ENCODE peak calls at places on chromosomes 2 and 18, in four cellular contexts. H is uterus; U is naive thymus-derived CD4-positive, alpha-beta T cell; E is prostate gland. D is an unnamed sample.

GRCh38 chr2:21694079-21694478 is 570.3 kb downstream of the TDRD15 start:
- DNase-seq in H (no peak), U (no peak), E (no peak), D (no peak)

GRCh38 chr18:35117951-35118411 is 76.8 kb downstream of the MAPRE2 start:
- DNase-seq in H (no peak), U (no peak), E (no peak), D (no peak)

GRCh38 chr2:213846856-213847255 is 562.6 kb downstream of the SPAG16 start:
- DNase-seq in H (no peak), U (no peak), E (no peak), D (no peak)

GRCh38 chr18:44290366-44290855 is 390.3 kb upstream of the SETBP1 start:
- DNase-seq in H (no peak), U (no peak), E (no peak), D (no peak)

GRCh38 chr2:110854355-110855081 is 122.1 kb downstream of the ACOXL start:
- DNase-seq in H (no peak), U (no peak), E (no peak), D (no peak)

GRCh38 chr18:63897072-63897471 is 9.6 kb downstream of the SERPINB2 start:
- DNase-seq in H (no peak), U (no peak), E (no peak), D (no peak)

GRCh38 chr2:70777450-70777849 is 9.4 kb upstream of the ADD2 start:
- DNase-seq in H (no peak), U (no peak), E (no peak), D (no peak)

GRCh38 chr2:221258464-221258863 is 313.6 kb downstream of the EPHA4 start:
- DNase-seq in H (no peak), U (no peak), E (no peak), D (no peak)

GRCh38 chr2:49288113-49288710 is 133.9 kb upstream of the FSHR start:
- DNase-seq in H (no peak), U (no peak), E (peak; percentile 57), D (no peak)

GRCh38 chr2:63698825-63699548 is 110.2 kb downstream of the MDH1 start:
- DNase-seq in H (peak; percentile 70), U (peak; percentile 6), E (peak; percentile 11), D (peak; percentile 51)

GRCh38 chr2:11656252-11656651 is 13.7 kb downstream of the NTSR2 start:
- DNase-seq in H (no peak), U (no peak), E (no peak), D (no peak)

GRCh38 chr18:37654034-37654433 is 88.4 kb upstream of the CELF4 start:
- DNase-seq in H (no peak), U (no peak), E (peak; percentile 0), D (no peak)

GRCh38 chr2:57543211-57543610 is 503.4 kb upstream of the VRK2 start:
- DNase-seq in H (no peak), U (no peak), E (no peak), D (no peak)

GRCh38 chr2:121002597-121002996 is 266.9 kb downstream of the GLI2 start:
- DNase-seq in H (no peak), U (no peak), E (no peak), D (no peak)
- H3K36me3 ChIP-seq in H (no peaks in the 10 kb centered on the region), U (no peaks in the 10 kb centered on the region), E (no peaks in the 10 kb centered on the region), D (no peaks in the 10 kb centered on the region)

GRCh38 chr2:85852979-85853498 is 35.8 kb downstream of the ST3GAL5 start:
- DNase-seq in H (no peak), U (peak; percentile 63), E (no peak), D (no peak)

GRCh38 chr2:85851253-85851955 is 37.4 kb downstream of the ST3GAL5 start:
- DNase-seq in H (peak; percentile 69), U (no peak), E (peak; percentile 58), D (no peak)

GRCh38 chr2:85853499-85854165 is 35.2 kb downstream of the ST3GAL5 start:
- DNase-seq in H (no peak), U (peak; percentile 54), E (no peak), D (no peak)

GRCh38 chr2:85852078-85852790 is 36.6 kb downstream of the ST3GAL5 start:
- DNase-seq in H (no peak), U (no peak), E (no peak), D (peak; percentile 51)

GRCh38 chr2:85850451-85850850 is 38.3 kb downstream of the ST3GAL5 start:
- DNase-seq in H (no peak), U (no peak), E (no peak), D (no peak)
- H3K36me3 ChIP-seq in H (no peaks in the 10 kb centered on the region), U (peaks cover 15% of the 10 kb centered on the region), E (no peaks in the 10 kb centered on the region), D (no peaks in the 10 kb centered on the region)

DNA sequence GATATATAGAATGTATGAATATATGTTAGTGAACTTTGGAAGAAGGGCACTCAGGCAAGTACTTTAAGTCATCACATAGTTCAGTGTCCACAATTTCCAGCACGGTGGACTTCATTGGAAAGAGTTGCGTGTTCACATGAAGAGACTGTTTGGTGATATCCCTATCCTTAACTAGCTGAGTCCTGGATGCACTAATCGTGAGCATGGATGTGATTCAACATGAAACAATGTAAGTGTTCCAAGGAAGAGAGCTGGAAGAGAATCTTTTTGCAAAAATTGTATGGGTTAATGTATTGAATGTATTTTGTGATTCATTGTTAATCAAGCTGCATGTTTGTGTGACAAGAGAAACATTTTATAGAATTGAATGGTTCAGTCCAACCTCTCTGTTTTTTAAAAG is 8.4 kb downstream of the XRCC5 start:
- DNase-seq in H (no peak), U (no peak), E (no peak), D (no peak)
- H3K36me3 ChIP-seq in H (no peaks in the 10 kb centered on the region), U (peaks cover 71% of the 10 kb centered on the region), E (no peaks in the 10 kb centered on the region), D (peaks cover 89% of the 10 kb centered on the region)

DNA sequence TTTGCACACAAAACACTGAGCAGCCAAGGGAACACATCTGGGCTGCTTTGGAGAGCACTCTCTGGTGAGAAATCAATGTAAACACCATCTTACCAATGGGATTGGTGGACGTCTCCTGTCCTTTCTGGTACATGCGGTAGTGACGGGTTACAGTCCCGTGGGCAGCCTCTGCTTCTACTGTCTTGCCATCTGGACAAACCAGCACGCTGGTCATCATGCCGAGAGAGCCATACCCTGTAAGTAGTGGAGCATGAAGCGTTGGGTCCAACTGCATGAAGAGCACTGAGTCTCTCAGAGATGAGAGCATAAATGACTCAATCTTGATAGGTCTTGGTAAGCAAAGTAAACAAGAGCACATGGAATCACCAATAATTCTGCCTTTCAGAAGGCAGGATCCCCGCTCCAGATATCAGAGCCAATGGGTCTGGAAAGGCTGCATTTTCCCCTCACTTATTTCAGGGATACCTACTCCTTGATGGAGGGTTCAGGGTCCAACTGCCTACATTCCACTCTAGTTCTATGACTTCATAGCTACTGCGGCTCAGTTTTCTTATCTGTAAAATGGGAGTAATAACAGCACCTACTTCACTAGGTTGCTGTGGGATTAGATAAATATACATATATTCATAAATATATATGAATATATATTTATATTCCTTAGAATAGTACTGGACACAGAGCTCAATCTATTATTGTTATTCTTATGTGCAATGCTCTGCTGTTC is 14.9 kb downstream of the IDH1 start:
- DNase-seq in H (no peak), U (no peak), E (no peak), D (no peak)
- H3K36me3 ChIP-seq in H (no peaks in the 10 kb centered on the region), U (peaks cover 40% of the 10 kb centered on the region), E (no peaks in the 10 kb centered on the region), D (peaks cover 60% of the 10 kb centered on the region)

GRCh38 chr2:106138904-106139574 is 55.1 kb downstream of the UXS1 start:
- DNase-seq in H (no peak), U (no peak), E (no peak), D (no peak)
- H3K36me3 ChIP-seq in H (no peaks in the 10 kb centered on the region), U (peaks cover 8% of the 10 kb centered on the region), E (no peaks in the 10 kb centered on the region), D (no peaks in the 10 kb centered on the region)

D was measured in HAP-1.